ENCODE peak calls at places on chromosome 20, in four cellular contexts. D is GM12865, V is lung, M is lower lobe of right lung. F is an unnamed sample.

GRCh38 chr20:60206259-60206658 is 248.0 kb downstream of the CDH26 start:
- DNase-seq in M (no peak), V (no peak), D (no peak), F (no peak)

GRCh38 chr20:40706977-40707582 is 18.0 kb upstream of the MAFB start:
- DNase-seq in V (no peak), M (no peak), D (peak), F (no peak)

GRCh38 chr20:34302312-34302722 is 838 bp downstream of the AHCY start:
- DNase-seq in V (no peak), M (no peak), D (peak), F (no peak)

GRCh38 chr20:24045621-24046020 is 57.0 kb upstream of the GGTLC1 start:
- DNase-seq in M (no peak), V (no peak), D (no peak), F (no peak)

GRCh38 chr20:39462436-39462835 is 500.3 kb downstream of the DHX35 start:
- DNase-seq in V (no peak), D (no peak), M (no peak), F (no peak)

GRCh38 chr20:52060794-52061714 is 130.5 kb downstream of the ZFP64 start:
- DNase-seq in M (no peak), V (no peak), D (no peak), F (no peak)

GRCh38 chr20:58716476-58717277 is 24.1 kb downstream of the NPEPL1 start:
- DNase-seq in M (no peak), D (no peak), V (peak), F (no peak)

GRCh38 chr20:47438464-47439381 is 63.0 kb upstream of the NCOA3 start:
- DNase-seq in V (peak), D (peak), M (no peak), F (no peak)

GRCh38 chr20:53735536-53736050 is 142.0 kb upstream of the ZNF217 start:
- DNase-seq in V (no peak), D (peak), M (no peak), F (no peak)

GRCh38 chr20:8368680-8369079 is 236.6 kb downstream of the PLCB1 start:
- DNase-seq in M (no peak), V (no peak), D (no peak), F (no peak)

GRCh38 chr20:3820048-3820900 is at the start of gene AP5S1:
- DNase-seq in M (peak), D (peak), V (peak), F (peak)

GRCh38 chr20:63931735-63932134 is 24.5 kb downstream of the UCKL1 start:
- DNase-seq in D (no peak), V (no peak), M (no peak), F (no peak)

GRCh38 chr20:53412600-53413187 is 180.9 kb downstream of the ZNF217 start:
- DNase-seq in D (no peak), M (no peak), V (no peak), F (no peak)

GRCh38 chr20:47493175-47493953 is 8.3 kb upstream of the NCOA3 start:
- DNase-seq in M (peak), V (peak), D (peak), F (peak)

GRCh38 chr20:36644713-36645109 is 1.3 kb downstream of the SLA2 start:
- DNase-seq in D (no peak), M (no peak), V (no peak), F (no peak)

GRCh38 chr20:32019563-32020463 is 9.6 kb downstream of the CCM2L start:
- DNase-seq in M (no peak), V (no peak), D (no peak), F (no peak)

GRCh38 chr20:57109151-57109953 is 157.1 kb downstream of the BMP7 start:
- DNase-seq in V (no peak), M (no peak), D (no peak), F (no peak)

GRCh38 chr20:39960522-39961420 is 728.3 kb downstream of the MAFB start:
- DNase-seq in D (peak), V (no peak), M (no peak), F (no peak)

GRCh38 chr20:16583444-16583843 is 10.2 kb upstream of the KIF16B start:
- DNase-seq in V (no peak), D (no peak), M (no peak), F (no peak)

GRCh38 chr20:49303211-49303610 is 25.4 kb upstream of the ZNFX1 start:
- DNase-seq in D (no peak), V (no peak), M (no peak), F (no peak)

GRCh38 chr20:57615472-57615855 is 4.8 kb downstream of the ZBP1 start:
- DNase-seq in V (no peak), D (no peak), M (no peak), F (no peak)

GRCh38 chr20:49045440-49046086 is 549 bp upstream of the CSE1L start:
- DNase-seq in V (peak), M (peak), D (peak), F (no peak)

GRCh38 chr20:25304025-25304549 is 56.2 kb downstream of the PYGB start:
- DNase-seq in V (no peak), M (no peak), D (no peak), F (no peak)

GRCh38 chr20:16530201-16530681 is 43.0 kb downstream of the KIF16B start:
- DNase-seq in M (no peak), V (no peak), D (no peak), F (no peak)

GRCh38 chr20:51930775-51931174 is 128.5 kb upstream of the SALL4 start:
- DNase-seq in M (no peak), V (no peak), D (no peak), F (peak)

GRCh38 chr20:45890077-45890996 is 671 bp downstream of the NEURL2 start:
- DNase-seq in V (peak), M (peak), D (peak), F (no peak)

GRCh38 chr20:35674921-35675320 is 10.2 kb upstream of the CPNE1 start:
- DNase-seq in D (no peak), V (no peak), M (no peak), F (no peak)

GRCh38 chr20:57959589-57959988 is 249.8 kb upstream of the PMEPA1 start:
- DNase-seq in V (no peak), D (no peak), M (no peak), F (no peak)

GRCh38 chr20:54293526-54293925 is 85.6 kb downstream of the PFDN4 start:
- DNase-seq in M (no peak), D (no peak), V (no peak), F (no peak)

GRCh38 chr20:57650756-57651483 is 30.7 kb upstream of the ZBP1 start:
- DNase-seq in V (peak), M (peak), D (no peak), F (no peak)

GRCh38 chr20:39967806-39968205 is 721.2 kb downstream of the MAFB start:
- DNase-seq in D (no peak), V (no peak), M (no peak), F (no peak)

GRCh38 chr20:19433371-19434316 is 221.2 kb downstream of the SLC24A3 start:
- DNase-seq in M (no peak), V (no peak), D (no peak), F (no peak)

DNA sequence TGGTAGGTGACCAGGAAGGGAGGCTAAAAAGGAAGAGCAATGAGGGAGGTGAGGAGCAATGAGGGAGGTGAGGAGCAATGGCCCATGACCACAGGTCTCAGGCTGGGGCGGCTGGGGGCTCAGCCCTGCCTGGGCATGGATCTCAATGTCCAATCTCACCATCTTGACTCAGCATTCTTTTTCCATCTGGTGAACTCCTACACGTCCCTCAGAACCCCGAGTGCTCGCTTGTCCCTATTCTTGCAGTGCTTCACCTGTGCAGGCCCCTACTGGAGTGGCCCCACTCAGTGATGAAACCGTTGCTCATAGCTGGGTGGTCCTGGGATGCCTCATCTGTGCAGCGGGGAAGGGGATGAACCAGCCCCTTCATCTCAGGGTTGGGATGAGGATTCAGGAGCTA is 16.9 kb upstream of the RBBP8NL start:
- DNase-seq in M (no peak), V (no peak), D (no peak), F (no peak)
- TF ChIP-seq CTCF in M (no peak), V (no peak), D (no peak), F (no peak)

GRCh38 chr20:44610313-44610965 is 28.1 kb downstream of the PKIG start:
- DNase-seq in D (peak), M (no peak), V (no peak), F (no peak)
- H3K4me3 ChIP-seq in D (no peak), M (no peak), V (no peak), F (no peak)

GRCh38 chr20:62644044-62644795 is 1.9 kb downstream of the SLCO4A1 start:
- DNase-seq in D (no peak), V (no peak), M (no peak), F (no peak)

GRCh38 chr20:62642666-62643520 is 590 bp downstream of the SLCO4A1 start:
- DNase-seq in D (peak), V (no peak), M (no peak), F (no peak)

GRCh38 chr20:62643521-62644043 is 1.3 kb downstream of the SLCO4A1 start:
- DNase-seq in D (no peak), V (no peak), M (no peak), F (no peak)

GRCh38 chr20:62640870-62641748 is 1.2 kb upstream of the SLCO4A1 start:
- DNase-seq in M (no peak), V (no peak), D (no peak), F (no peak)

DNA sequence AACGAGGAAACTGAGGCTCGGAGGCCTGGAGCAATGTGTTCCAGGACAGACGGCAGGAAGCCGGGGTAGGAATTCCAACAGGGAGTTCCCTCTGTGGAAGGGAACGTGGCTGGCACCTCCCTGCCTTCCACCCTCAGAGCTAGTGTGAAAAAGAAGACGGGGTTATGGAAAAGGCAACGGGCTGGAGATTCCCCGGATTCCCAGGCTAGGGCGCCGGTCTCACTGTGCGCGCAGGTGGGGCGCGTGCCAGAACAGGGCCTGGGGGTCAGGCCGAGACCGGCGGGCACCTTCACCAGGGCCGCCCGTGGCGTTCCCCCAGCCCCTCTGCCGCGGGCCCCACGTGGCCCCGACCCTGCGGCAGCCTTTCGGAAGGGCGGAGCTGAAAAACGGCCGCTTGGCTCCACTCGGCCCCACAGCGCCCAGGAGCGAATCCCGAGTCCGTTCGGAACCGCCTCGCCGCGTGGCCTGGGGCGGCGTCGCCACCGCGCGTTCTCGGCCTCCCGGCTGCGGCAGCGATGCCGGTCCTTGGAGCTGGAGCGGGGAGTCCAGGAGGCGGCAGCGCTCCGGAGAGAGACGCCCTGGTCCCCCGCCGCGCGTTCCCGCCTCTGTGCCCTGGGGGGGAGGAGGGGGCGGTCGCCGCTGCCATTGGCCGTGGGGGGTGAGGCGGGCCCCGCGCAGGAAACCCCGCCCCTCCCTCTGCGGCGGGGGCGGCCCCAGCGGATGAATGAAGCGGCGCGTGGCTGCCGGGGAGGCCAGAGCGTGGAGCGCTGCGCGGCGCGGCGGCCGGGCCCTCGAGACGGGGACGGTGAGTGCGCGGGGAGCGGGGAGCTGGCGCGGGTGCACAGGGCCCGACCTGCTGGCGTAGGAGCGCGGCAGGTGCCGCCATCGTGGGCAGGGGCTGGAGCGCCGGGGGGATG is at the start of gene SLCO4A1:
- DNase-seq in V (peak), D (peak), M (peak), F (no peak)
- TF ChIP-seq CTCF in V (no peak), D (no peak), M (no peak), F (no peak)

GRCh38 chr20:50512323-50512722 is 2.1 kb downstream of the PTPN1 start:
- DNase-seq in D (no peak), V (no peak), M (no peak), F (no peak)

GRCh38 chr20:50514035-50514337 is 3.8 kb downstream of the PTPN1 start:
- DNase-seq in V (no peak), M (no peak), D (no peak), F (no peak)

GRCh38 chr20:50515471-50516106 is 5.4 kb downstream of the PTPN1 start:
- DNase-seq in D (no peak), M (no peak), V (no peak), F (no peak)

GRCh38 chr20:50514750-50515149 is 4.6 kb downstream of the PTPN1 start:
- DNase-seq in D (peak), V (no peak), M (no peak), F (no peak)

DNA sequence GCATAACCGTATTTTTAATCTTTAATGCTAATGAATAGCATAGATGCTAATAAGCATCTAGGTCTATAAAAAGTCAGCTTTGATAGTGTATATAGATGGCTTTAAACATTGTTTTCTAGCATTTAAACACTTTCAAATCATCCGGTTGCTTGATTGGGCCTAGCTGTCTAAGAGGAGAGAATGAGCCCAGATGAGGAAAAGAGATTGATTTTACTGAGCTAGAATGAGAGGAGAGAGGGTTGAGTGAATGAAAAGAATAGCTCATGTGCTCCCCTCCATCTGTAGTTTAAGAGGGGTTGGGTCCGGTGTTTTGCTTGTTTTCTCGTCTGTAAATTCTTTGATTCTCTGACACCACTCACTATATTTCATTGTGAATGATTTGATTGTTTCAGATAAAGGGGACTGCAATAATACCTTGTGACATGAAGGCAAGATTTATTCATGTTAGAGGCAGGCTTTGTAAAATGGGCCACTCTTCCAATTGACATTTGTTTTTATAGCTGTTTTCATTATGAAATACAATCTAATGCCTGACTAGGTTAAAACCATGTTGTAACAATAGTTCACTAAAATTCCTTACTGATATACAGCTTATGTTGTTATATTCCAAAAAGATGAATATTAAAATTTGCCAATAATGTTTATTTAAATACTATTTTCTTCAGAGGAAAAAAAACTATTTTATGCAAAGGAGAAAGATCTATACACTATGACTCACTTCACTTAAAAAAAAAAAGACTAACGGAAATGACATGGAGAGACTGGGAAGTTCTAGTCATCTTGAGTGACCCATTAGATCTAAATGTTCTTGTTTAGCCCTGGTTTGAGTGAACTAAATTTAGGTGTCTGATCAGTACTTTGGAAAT is 3.2 kb downstream of the PTPN1 start:
- DNase-seq in V (no peak), D (peak), M (no peak), F (no peak)
- H3K4me3 ChIP-seq in V (no peak), D (peak), M (peak), F (peak)

DNA sequence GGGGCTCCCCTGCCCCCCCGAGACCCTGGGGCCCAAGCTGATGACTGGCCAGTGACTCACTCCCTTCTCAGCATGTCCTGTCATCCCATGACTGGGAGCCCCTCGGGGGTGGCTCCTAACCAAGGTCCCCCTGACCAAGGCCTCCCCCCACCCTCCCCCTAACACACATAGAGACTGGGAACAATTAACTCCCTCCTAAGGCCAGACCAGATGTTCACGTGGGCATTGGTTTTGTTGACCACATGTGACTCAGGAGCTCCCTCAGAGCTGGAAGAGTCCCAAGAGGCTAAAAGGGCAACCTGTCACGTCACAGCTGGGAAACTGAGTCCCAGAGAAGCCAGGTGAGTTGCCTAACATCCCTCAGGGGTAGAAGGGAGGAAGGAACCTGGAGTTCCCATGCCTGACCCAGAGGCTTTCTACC is 10.6 kb upstream of the CCN5 start:
- DNase-seq in D (no peak), V (no peak), M (no peak), F (peak)
- TF ChIP-seq CTCF in D (no peak), V (no peak), M (no peak), F (no peak)

GRCh38 chr20:62921119-62921687 is 5.1 kb downstream of the DIDO1 start:
- DNase-seq in D (peak), V (no peak), M (peak), F (no peak)

GRCh38 chr20:62920039-62920645 is 6.2 kb downstream of the DIDO1 start:
- DNase-seq in V (no peak), D (no peak), M (peak), F (no peak)

GRCh38 chr20:62923669-62924566 is 2.4 kb downstream of the DIDO1 start:
- DNase-seq in D (no peak), V (no peak), M (no peak), F (no peak)

GRCh38 chr20:62924567-62925419 is 1.5 kb downstream of the DIDO1 start:
- DNase-seq in D (peak), M (peak), V (no peak), F (no peak)

GRCh38 chr20:62922451-62922921 is 3.8 kb downstream of the DIDO1 start:
- DNase-seq in D (peak), V (no peak), M (peak), F (no peak)
- H3K4me3 ChIP-seq in D (peak), V (no peak), M (peak), F (no peak)

F was measured in HFF-Myc.